ENCODE peak calls at places on chromosomes 3 and 15, in six cellular contexts. O is HEK293T, I is AG08395, Y is left ventricle myocardium inferior, B is GM10248, F is activated T-cell treated with anti-CD3 and anti-CD28 coated beads for 1 hour. C is an unnamed sample.

GRCh38 chr3:181336597-181336996 is 347.1 kb upstream of the DNAJC19 start:
- DNase-seq in O (no peak), I (no peak), Y (no peak), B (no peak), F (no peak), C (no peak)

GRCh38 chr15:36469567-36469966 is 109.9 kb upstream of the CDIN1 start:
- DNase-seq in O (no peak), I (peak), Y (no peak), B (no peak), F (no peak), C (no peak)

GRCh38 chr15:70698991-70699390 is 64.4 kb downstream of the UACA start:
- DNase-seq in O (no peak), I (no peak), Y (no peak), B (no peak), F (no peak), C (no peak)

GRCh38 chr3:187104956-187105355 is 34.3 kb downstream of the RPL39L start:
- DNase-seq in O (no peak), I (no peak), Y (no peak), B (no peak), F (no peak), C (no peak)

GRCh38 chr15:67080118-67080899 is 14.9 kb downstream of the SMAD3 start:
- DNase-seq in O (no peak), I (peak), Y (peak), B (no peak), F (no peak), C (no peak)

GRCh38 chr3:178084938-178085816 is 451.1 kb upstream of the KCNMB2 start:
- DNase-seq in O (peak), I (peak), Y (peak), B (no peak), F (peak), C (no peak)

GRCh38 chr3:79477242-79477641 is 290.6 kb downstream of the ROBO1 start:
- DNase-seq in O (no peak), I (no peak), Y (no peak), B (no peak), F (no peak), C (no peak)

GRCh38 chr3:109413049-109413448 is 75.7 kb upstream of the DPPA4 start:
- DNase-seq in O (no peak), I (no peak), Y (no peak), B (no peak), F (no peak), C (no peak)

GRCh38 chr3:155495387-155495786 is 201.9 kb upstream of the STRIT1 start:
- DNase-seq in O (no peak), I (no peak), Y (no peak), B (no peak), F (no peak), C (no peak)

GRCh38 chr3:179503640-179504039 is 52.4 kb upstream of the GNB4 start:
- DNase-seq in O (no peak), I (no peak), Y (no peak), B (no peak), F (no peak), C (no peak)

GRCh38 chr3:126407412-126408044 is 12.8 kb downstream of the CFAP100 start:
- DNase-seq in O (no peak), I (no peak), Y (no peak), B (no peak), F (no peak), C (no peak)

GRCh38 chr15:52230073-52230472 is 38.9 kb upstream of the GNB5 start:
- DNase-seq in O (no peak), I (no peak), Y (no peak), B (no peak), F (no peak), C (no peak)

GRCh38 chr15:87502173-87502572 is 754.4 kb downstream of the NTRK3 start:
- DNase-seq in O (no peak), I (no peak), Y (no peak), B (no peak), F (no peak), C (no peak)

GRCh38 chr15:91784973-91785709 is 68.4 kb upstream of the SLCO3A1 start:
- DNase-seq in O (no peak), I (no peak), Y (no peak), B (no peak), F (no peak), C (no peak)

GRCh38 chr15:94576889-94577533 is 345.6 kb downstream of the MCTP2 start:
- DNase-seq in O (peak), I (no peak), Y (no peak), B (peak), F (no peak), C (no peak)

GRCh38 chr15:77866186-77866585 is 211.3 kb downstream of the TBC1D2B start:
- DNase-seq in O (no peak), I (no peak), Y (no peak), B (no peak), F (no peak), C (no peak)

GRCh38 chr15:66477011-66477410 is 20.6 kb downstream of the SNAPC5 start:
- DNase-seq in O (no peak), I (no peak), Y (no peak), B (no peak), F (no peak), C (no peak)

GRCh38 chr3:113084777-113085176 is 94.0 kb downstream of the GTPBP8 start:
- DNase-seq in O (no peak), I (peak), Y (peak), B (no peak), F (no peak), C (no peak)

GRCh38 chr3:171260899-171261298 is 199.3 kb downstream of the TNIK start:
- DNase-seq in O (no peak), I (no peak), Y (no peak), B (no peak), F (no peak), C (no peak)

GRCh38 chr15:36831125-36831914 is 251.9 kb downstream of the CDIN1 start:
- DNase-seq in O (no peak), I (peak), Y (no peak), B (peak), F (no peak), C (no peak)

GRCh38 chr3:5332270-5332956 is 144.9 kb downstream of the EDEM1 start:
- DNase-seq in O (no peak), I (no peak), Y (no peak), B (no peak), F (no peak), C (no peak)

GRCh38 chr3:113212845-113213375 is 1.6 kb downstream of the BOC start:
- DNase-seq in O (no peak), I (no peak), Y (no peak), B (peak), F (no peak), C (no peak)

GRCh38 chr15:29835301-29835700 is 13.0 kb upstream of the TJP1 start:
- DNase-seq in O (no peak), I (no peak), Y (no peak), B (no peak), F (no peak), C (no peak)

C was measured in activated T-helper 1 cell treated with anti-CD3 and anti-CD28 coated beads, Interleukin-2, amount 50 U/mL, for 16 hours.